ENCODE peak calls at places on chromosomes 7 and 10, in seven cellular contexts. G is AG09309, E is BJ, O is cardiac fibroblast, K is heart left ventricle, M is fibroblast of mammary gland, X is esophagus squamous epithelium. H is an unnamed sample.

GRCh38 chr7:93751421-93751820 is 139.1 kb downstream of the TFPI2 start:
- DNase-seq in G (no peak), E (no peak), O (no peak), K (no peak), M (no peak), X (no peak), H (no peak)

GRCh38 chr7:14999331-14999730 is 96.8 kb upstream of the DGKB start:
- DNase-seq in G (no peak), E (no peak), O (no peak), K (no peak), M (no peak), X (no peak), H (no peak)

GRCh38 chr10:103855424-103855823 is at the start of gene SH3PXD2A:
- DNase-seq in G (no peak), E (no peak), O (no peak), K (peak), M (no peak), X (no peak), H (peak)

GRCh38 chr7:78022165-78022564 is 223.6 kb downstream of the PHTF2 start:
- DNase-seq in G (no peak), E (no peak), O (no peak), K (no peak), M (no peak), X (no peak), H (no peak)

GRCh38 chr7:66353547-66353946 is 148.4 kb downstream of the TPST1 start:
- DNase-seq in G (peak), E (no peak), O (peak), K (no peak), M (peak), X (no peak), H (peak)

GRCh38 chr7:97460433-97460832 is 271.5 kb upstream of the TAC1 start:
- DNase-seq in G (no peak), E (no peak), O (peak), K (no peak), M (no peak), X (no peak), H (no peak)

GRCh38 chr7:17304926-17305325 is 6.5 kb downstream of the AHR start:
- DNase-seq in G (peak), E (no peak), O (peak), K (no peak), M (peak), X (no peak), H (peak)

GRCh38 chr7:142168746-142169145 is 57.2 kb downstream of the MGAM2 start:
- DNase-seq in G (no peak), E (no peak), O (peak), K (no peak), M (no peak), X (no peak), H (no peak)

GRCh38 chr10:8183241-8183704 is 128.8 kb downstream of the GATA3 start:
- DNase-seq in G (peak), E (no peak), O (peak), K (no peak), M (no peak), X (no peak), H (no peak)

GRCh38 chr10:71745659-71746250 is 26.2 kb upstream of the C10orf105 start:
- DNase-seq in G (no peak), E (no peak), O (no peak), K (no peak), M (no peak), X (no peak), H (no peak)

GRCh38 chr7:158301221-158301620 is 286.4 kb downstream of the PTPRN2 start:
- DNase-seq in G (no peak), E (no peak), O (no peak), K (no peak), M (no peak), X (no peak), H (no peak)

GRCh38 chr7:92456241-92456640 is 9.0 kb downstream of the GATAD1 start:
- DNase-seq in G (no peak), E (no peak), O (peak), K (no peak), M (peak), X (no peak), H (no peak)

GRCh38 chr7:82235710-82236109 is 207.9 kb downstream of the CACNA2D1 start:
- DNase-seq in G (no peak), E (no peak), O (peak), K (no peak), M (peak), X (no peak), H (peak)

GRCh38 chr10:65952086-65952485 is 973.8 kb upstream of the LRRTM3 start:
- DNase-seq in G (no peak), E (no peak), O (no peak), K (no peak), M (no peak), X (no peak), H (no peak)

GRCh38 chr7:128781851-128782250 is 6.3 kb upstream of the OPN1SW start:
- DNase-seq in G (no peak), E (no peak), O (no peak), K (no peak), M (no peak), X (no peak), H (no peak)

GRCh38 chr7:112205348-112206237 is 606 bp downstream of the DOCK4 start:
- DNase-seq in G (no peak), E (no peak), O (peak), K (peak), M (peak), X (no peak), H (peak)
- TF ChIP-seq CTCF in G (no peak), E (no peak), O (no peak), K (no peak), M (no peak), X (no peak), H (no peak)

GRCh38 chr10:73577788-73578187 is 13.4 kb downstream of the USP54 start:
- DNase-seq in G (no peak), E (no peak), O (peak), K (peak), M (peak), X (no peak), H (no peak)

GRCh38 chr10:73576890-73577591 is 14.1 kb downstream of the USP54 start:
- DNase-seq in G (no peak), E (no peak), O (peak), K (no peak), M (no peak), X (no peak), H (no peak)

GRCh38 chr10:73581912-73582311 is 9.2 kb downstream of the USP54 start:
- DNase-seq in G (no peak), E (no peak), O (no peak), K (no peak), M (no peak), X (no peak), H (no peak)

DNA sequence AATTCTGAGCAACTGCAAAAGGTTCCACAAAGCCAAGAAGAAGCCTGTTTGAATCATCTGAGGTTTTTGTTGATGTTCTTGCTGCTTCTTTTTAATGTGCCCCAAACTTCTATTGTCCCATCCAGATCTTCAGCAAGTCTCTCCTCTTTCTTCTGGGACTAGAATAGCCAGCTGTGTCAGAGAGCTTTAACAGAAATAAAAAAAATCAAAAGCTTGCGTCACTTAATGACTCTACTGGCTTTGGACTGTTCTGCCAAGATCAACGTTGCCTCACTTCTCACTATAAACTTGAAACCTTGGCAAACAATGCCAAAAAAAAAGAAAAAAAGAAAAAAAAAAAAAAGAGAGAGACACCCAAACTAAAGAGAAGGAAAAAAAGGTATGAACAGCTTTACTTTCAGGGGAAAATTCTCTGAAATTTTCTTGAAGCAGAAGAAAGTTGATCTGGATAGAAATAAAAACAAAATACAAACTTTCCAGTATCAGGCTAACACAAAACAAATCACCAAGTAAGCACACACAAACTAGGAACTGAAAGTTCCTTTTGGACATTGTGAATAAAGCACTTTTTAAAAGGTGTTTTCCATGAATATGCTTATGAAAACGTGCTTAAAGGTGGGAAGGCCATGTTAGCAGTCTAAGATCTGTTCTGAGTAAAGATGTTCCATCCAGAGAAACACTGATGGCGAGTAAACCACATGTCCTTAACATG is 14.8 kb downstream of the USP54 start:
- DNase-seq in G (peak), E (peak), O (peak), K (peak), M (peak), X (no peak), H (peak)
- H3K4me3 ChIP-seq in G (no peak), E (no peak), O (no peak), K (peak), M (no peak), X (peak), H (no peak)

GRCh38 chr10:131786756-131787605 is 113.8 kb upstream of the PPP2R2D start:
- DNase-seq in G (no peak), E (peak), O (peak), K (no peak), M (peak), X (no peak), H (peak)
- TF ChIP-seq CTCF in G (peak), E (peak), O (peak), K (peak), M (peak), X (peak), H (peak)

GRCh38 chr7:27142562-27143021 is 889 bp downstream of the HOXA5 start:
- DNase-seq in G (no peak), E (no peak), O (no peak), K (no peak), M (no peak), X (no peak), H (no peak)
- H3K4me3 ChIP-seq in G (peak), E (peak), O (peak), K (peak), M (peak), X (peak), H (peak)

GRCh38 chr7:42734568-42734967 is 177.3 kb downstream of the C7orf25 start:
- DNase-seq in G (peak), E (no peak), O (peak), K (no peak), M (no peak), X (no peak), H (peak)

GRCh38 chr7:42740410-42740809 is 171.5 kb downstream of the C7orf25 start:
- DNase-seq in G (no peak), E (no peak), O (no peak), K (no peak), M (peak), X (no peak), H (no peak)

GRCh38 chr7:42739591-42739990 is 172.3 kb downstream of the C7orf25 start:
- DNase-seq in G (no peak), E (no peak), O (no peak), K (peak), M (peak), X (no peak), H (no peak)

GRCh38 chr7:42735081-42735480 is 176.8 kb downstream of the C7orf25 start:
- DNase-seq in G (no peak), E (no peak), O (peak), K (no peak), M (peak), X (no peak), H (no peak)

DNA sequence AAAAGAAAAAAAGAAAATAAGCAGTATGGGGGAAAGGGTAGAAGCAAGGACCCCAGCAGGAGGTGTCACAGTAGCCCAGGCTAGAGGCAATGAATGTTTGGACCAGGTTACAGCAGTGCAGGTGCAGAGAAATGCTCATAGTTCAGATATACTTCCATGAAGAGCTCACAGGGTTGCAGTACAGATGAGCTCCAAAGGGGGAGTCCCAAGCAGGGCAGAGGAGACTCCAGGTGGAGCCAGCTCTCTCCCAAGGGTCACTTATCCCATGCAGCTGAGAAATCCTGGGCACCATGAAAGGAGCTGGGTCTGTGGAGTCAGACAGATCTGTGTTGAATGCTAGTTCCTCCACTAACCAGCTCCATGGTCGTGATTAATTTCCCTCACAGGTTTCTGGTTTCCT is 174.9 kb downstream of the C7orf25 start:
- DNase-seq in G (no peak), E (no peak), O (no peak), K (no peak), M (no peak), X (no peak), H (no peak)
- TF ChIP-seq CTCF in G (no peak), E (no peak), O (no peak), K (no peak), M (peak), X (no peak), H (no peak)

GRCh38 chr10:29386347-29386999 is 97.6 kb downstream of the LYZL1 start:
- DNase-seq in G (no peak), E (no peak), O (peak), K (no peak), M (peak), X (no peak), H (peak)
- H3K4me3 ChIP-seq in G (no peak), E (no peak), O (no peak), K (no peak), M (no peak), X (no peak), H (no peak)

GRCh38 chr7:74405191-74405898 is 48.4 kb upstream of the GTF2IRD1 start:
- DNase-seq in G (no peak), E (no peak), O (no peak), K (no peak), M (peak), X (no peak), H (peak)
- TF ChIP-seq CTCF in G (peak), E (peak), O (no peak), K (peak), M (peak), X (peak), H (peak)

DNA sequence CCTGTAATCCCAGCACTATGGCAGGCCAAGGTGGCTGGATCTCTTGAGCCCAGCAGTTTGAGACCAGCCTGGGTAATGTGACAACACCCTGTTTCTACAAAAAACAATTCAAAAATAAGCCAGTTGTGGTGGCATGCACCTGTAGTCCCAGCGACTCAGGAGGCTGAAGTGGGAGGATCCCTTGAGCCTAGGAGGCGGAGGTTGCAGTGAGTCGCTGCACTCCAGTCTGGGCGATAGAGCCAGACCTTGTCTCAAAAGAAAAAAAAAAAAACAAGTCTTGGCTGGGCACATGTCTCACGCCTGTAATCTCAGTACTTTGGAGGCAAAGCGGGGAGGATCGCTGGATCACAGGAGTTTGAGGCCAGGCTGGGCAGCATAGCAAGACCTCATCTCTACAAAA is 74.6 kb upstream of the PDSS1 start:
- DNase-seq in G (no peak), E (no peak), O (no peak), K (no peak), M (no peak), X (no peak), H (no peak)
- H3K4me3 ChIP-seq in G (no peak), E (no peak), O (no peak), K (no peak), M (no peak), X (peak), H (no peak)

GRCh38 chr10:44512345-44513095 is 127.6 kb upstream of the CXCL12 start:
- DNase-seq in G (no peak), E (no peak), O (no peak), K (no peak), M (no peak), X (no peak), H (no peak)

GRCh38 chr10:44516941-44517340 is 132.0 kb upstream of the CXCL12 start:
- DNase-seq in G (no peak), E (no peak), O (no peak), K (no peak), M (no peak), X (no peak), H (no peak)

GRCh38 chr10:44510716-44511115 is 125.8 kb upstream of the CXCL12 start:
- DNase-seq in G (peak), E (no peak), O (peak), K (no peak), M (peak), X (no peak), H (peak)

GRCh38 chr10:44511601-44512000 is 126.7 kb upstream of the CXCL12 start:
- DNase-seq in G (no peak), E (no peak), O (no peak), K (no peak), M (no peak), X (no peak), H (no peak)

DNA sequence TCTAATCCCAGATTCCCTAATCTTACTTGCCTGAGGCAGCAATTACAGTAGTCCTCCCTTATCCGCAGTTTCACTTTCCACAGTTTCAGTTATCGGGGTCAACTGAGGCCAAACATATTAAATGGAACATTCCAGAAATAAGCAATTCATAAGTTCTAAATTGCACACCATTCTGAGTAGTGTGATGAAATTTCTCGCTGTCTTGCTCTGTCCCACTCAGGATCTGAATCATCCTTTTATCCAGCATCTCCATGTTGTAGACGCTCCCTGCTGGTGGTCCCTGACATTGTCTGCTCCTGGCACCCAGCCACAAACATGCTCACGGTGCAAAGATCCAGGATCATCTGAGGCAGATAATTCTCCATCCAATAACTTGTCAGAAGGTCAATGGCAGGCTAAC is 128.7 kb upstream of the CXCL12 start:
- DNase-seq in G (peak), E (no peak), O (peak), K (no peak), M (peak), X (no peak), H (peak)
- TF ChIP-seq CTCF in G (peak), E (peak), O (peak), K (peak), M (peak), X (no peak), H (peak)

GRCh38 chr10:107561136-107561650 is 396.7 kb upstream of the SORCS1 start:
- DNase-seq in G (no peak), E (no peak), O (peak), K (no peak), M (no peak), X (no peak), H (no peak)

DNA sequence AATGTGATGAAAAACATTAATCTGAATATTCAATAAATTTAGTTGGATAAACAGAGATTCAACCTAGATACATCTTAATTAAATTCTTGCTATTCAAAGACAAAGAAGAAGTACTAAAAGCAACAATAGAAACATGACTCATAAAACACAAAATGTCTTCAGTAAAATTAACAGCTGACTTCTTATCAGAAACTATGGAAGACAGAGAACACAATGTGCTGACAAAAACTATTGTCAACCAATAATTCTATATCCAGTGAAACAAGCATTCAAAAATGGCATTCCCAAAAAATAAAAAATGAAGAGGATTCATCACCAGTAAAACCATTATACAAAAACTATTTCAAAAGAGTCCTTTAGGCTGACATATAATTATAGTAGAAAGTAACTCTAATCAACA is 400.5 kb upstream of the SORCS1 start:
- DNase-seq in G (no peak), E (no peak), O (no peak), K (no peak), M (no peak), X (no peak), H (no peak)
- H3K4me3 ChIP-seq in G (no peak), E (no peak), O (no peak), K (no peak), M (no peak), X (no peak), H (no peak)